ENCODE peak calls at places on chromosome 7, in ten cellular contexts. E is GM19239; B is AG08396; K is uterus; R is Kasumi-1; W is DMS153; V is activated CD4-positive, alpha-beta T cell treated with anti-CD3 and anti-CD28 coated beads, Interleukin-2, amount 50 U/mL, for 1 hour; A is NCI-H82; G is NCI-H748 treated with DMSO at 0.1 percent for 48 hours; M is heart right ventricle. Q is an unnamed sample.

GRCh38 chr7:10121641-10122040 is 852.0 kb upstream of the PHF14 start:
- DNase-seq in E (no peak), B (no peak), K (no peak), R (no peak), W (peak; percentile 58), V (no peak), A (no peak), G (peak; percentile 80), M (no peak), Q (no peak)

GRCh38 chr7:81111781-81112540 is 193.1 kb upstream of the SEMA3C start:
- DNase-seq in E (no peak), B (no peak), K (no peak), R (no peak), W (no peak), V (no peak), A (no peak), G (no peak), M (no peak), Q (no peak)

GRCh38 chr7:55183897-55184296 is 165.1 kb downstream of the EGFR start:
- DNase-seq in E (no peak), B (no peak), K (no peak), R (no peak), W (no peak), V (no peak), A (no peak), G (no peak), M (no peak), Q (no peak)

GRCh38 chr7:124652237-124652636 is 113.4 kb downstream of the GPR37 start:
- DNase-seq in E (no peak), B (peak; percentile 23), K (no peak), R (no peak), W (no peak), V (no peak), A (no peak), G (no peak), M (no peak), Q (no peak)

GRCh38 chr7:127396184-127396583 is 3.7 kb upstream of the ZNF800 start:
- DNase-seq in E (no peak), B (no peak), K (no peak), R (peak; percentile 72), W (no peak), V (no peak), A (peak; percentile 14), G (no peak), M (no peak), Q (no peak)

GRCh38 chr7:152615052-152615741 is 60.7 kb downstream of the XRCC2 start:
- DNase-seq in E (no peak), B (no peak), K (no peak), R (no peak), W (peak; percentile 12), V (no peak), A (peak; percentile 83), G (peak; percentile 20), M (no peak), Q (no peak)

GRCh38 chr7:87147500-87147899 is 4.8 kb upstream of the DMTF1 start:
- DNase-seq in E (no peak), B (no peak), K (no peak), R (no peak), W (no peak), V (no peak), A (no peak), G (no peak), M (no peak), Q (no peak)

GRCh38 chr7:151168022-151168786 is 710 bp upstream of the GBX1 start:
- DNase-seq in E (peak; percentile 63), B (peak; percentile 52), K (no peak), R (peak; percentile 37), W (no peak), V (peak; percentile 60), A (peak; percentile 63), G (peak; percentile 29), M (peak; percentile 35), Q (no peak)

GRCh38 chr7:124856299-124856888 is 73.2 kb downstream of the POT1 start:
- DNase-seq in E (no peak), B (peak; percentile 12), K (no peak), R (peak; percentile 71), W (no peak), V (no peak), A (peak; percentile 59), G (peak; percentile 31), M (no peak), Q (no peak)

GRCh38 chr7:15667999-15668398 is 18.5 kb downstream of the MEOX2 start:
- DNase-seq in E (no peak), B (no peak), K (no peak), R (no peak), W (no peak), V (no peak), A (peak; percentile 44), G (no peak), M (no peak), Q (no peak)

GRCh38 chr7:94529516-94529915 is 19.9 kb downstream of the CASD1 start:
- DNase-seq in E (no peak), B (peak; percentile 15), K (no peak), R (no peak), W (no peak), V (no peak), A (no peak), G (no peak), M (no peak), Q (no peak)

GRCh38 chr7:87083865-87084519 is 24.5 kb upstream of the ELAPOR2 start:
- DNase-seq in E (no peak), B (no peak), K (no peak), R (no peak), W (no peak), V (no peak), A (no peak), G (no peak), M (no peak), Q (no peak)

GRCh38 chr7:71896535-71896934 is 515.6 kb downstream of the CALN1 start:
- DNase-seq in E (no peak), B (no peak), K (no peak), R (no peak), W (no peak), V (no peak), A (no peak), G (no peak), M (no peak), Q (no peak)